ENCODE peak calls at places on chromosomes 6 and 20, in four cellular contexts. L is fibroblast of lung, X is astrocyte of the cerebellum, Q is OCI-LY7. J is an unnamed sample.
A peak's percentile ranks its signal among the peaks of the same experiment; 100 is the strongest.

GRCh38 chr20:17470521-17470920 is 60.7 kb downstream of the BFSP1 start:
- DNase-seq in L (no peak), X (no peak), Q (no peak), J (no peak)

GRCh38 chr6:3379482-3380060 is 77.3 kb downstream of the SLC22A23 start:
- DNase-seq in L (peak; percentile 17), X (peak; percentile 73), Q (no peak), J (no peak)

GRCh38 chr6:40436685-40437604 is 150.2 kb downstream of the LRFN2 start:
- DNase-seq in L (no peak), X (no peak), Q (no peak), J (no peak)

GRCh38 chr20:50425076-50425475 is 85.1 kb upstream of the PTPN1 start:
- DNase-seq in L (no peak), X (no peak), Q (peak; percentile 16), J (no peak)

GRCh38 chr6:36848658-36849441 is 9.6 kb upstream of the CPNE5 start:
- DNase-seq in L (no peak), X (no peak), Q (no peak), J (no peak)

GRCh38 chr20:15496501-15497039 is 1076.7 kb downstream of the KIF16B start:
- DNase-seq in L (no peak), X (no peak), Q (no peak), J (no peak)

GRCh38 chr20:30484749-30485070 is 772.8 kb upstream of the DEFB115 start:
- DNase-seq in L (no peak), X (no peak), Q (no peak), J (no peak)

GRCh38 chr6:1871936-1872335 is 262.2 kb downstream of the FOXC1 start:
- DNase-seq in L (no peak), X (no peak), Q (no peak), J (no peak)

GRCh38 chr6:134117409-134117808 is 65.0 kb upstream of the SLC2A12 start:
- DNase-seq in L (no peak), X (no peak), Q (no peak), J (peak; percentile 27)

GRCh38 chr6:99324996-99325395 is 24.5 kb downstream of the FAXC start:
- DNase-seq in L (no peak), X (no peak), Q (no peak), J (no peak)
- TF ChIP-seq CTCF in L (no peak), X (no peak), Q (no peak), J (peak; percentile 30)

DNA sequence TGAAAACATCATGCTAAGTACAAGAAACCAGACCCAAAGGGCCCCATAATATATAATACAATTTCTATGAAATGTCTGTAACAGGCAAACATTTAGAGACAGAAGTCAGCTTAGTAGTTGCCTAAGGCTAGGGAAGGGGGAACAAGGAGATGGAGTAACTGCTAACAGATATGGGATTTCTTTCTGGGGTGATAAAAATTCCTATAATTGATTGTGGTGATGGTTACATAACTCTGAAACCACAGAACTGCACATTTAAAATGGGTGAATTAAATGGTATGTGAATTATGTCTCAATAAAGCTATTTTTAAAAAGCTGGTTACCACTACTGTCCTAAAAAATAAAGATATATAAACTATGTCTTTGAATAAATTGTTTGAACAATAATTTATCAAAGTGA is 3.2 kb downstream of the CEP162 start:
- DNase-seq in L (no peak), X (peak; percentile 4), Q (no peak), J (peak; percentile 15)
- TF ChIP-seq CTCF in L (no peak), X (no peak), Q (no peak), J (no peak)

GRCh38 chr6:87241304-87241703 is 81.1 kb upstream of the SMIM8 start:
- DNase-seq in L (no peak), X (no peak), Q (no peak), J (no peak)

GRCh38 chr6:87237804-87238203 is 82.4 kb downstream of the ZNF292 start:
- DNase-seq in L (peak; percentile 50), X (peak; percentile 3), Q (peak; percentile 27), J (peak; percentile 21)
- TF ChIP-seq CTCF in L (peak; percentile 17), X (no peak), Q (peak; percentile 85), J (peak; percentile 82)

GRCh38 chr6:44737829-44738528 is 350.5 kb downstream of the CDC5L start:
- DNase-seq in L (no peak), X (no peak), Q (no peak), J (no peak)

GRCh38 chr6:44733868-44734267 is 346.4 kb downstream of the CDC5L start:
- DNase-seq in L (peak; percentile 25), X (no peak), Q (no peak), J (no peak)

GRCh38 chr6:44734886-44735630 is 347.6 kb downstream of the CDC5L start:
- DNase-seq in L (no peak), X (no peak), Q (no peak), J (no peak)

GRCh38 chr6:44737349-44737748 is 349.8 kb downstream of the CDC5L start:
- DNase-seq in L (no peak), X (no peak), Q (no peak), J (no peak)

DNA sequence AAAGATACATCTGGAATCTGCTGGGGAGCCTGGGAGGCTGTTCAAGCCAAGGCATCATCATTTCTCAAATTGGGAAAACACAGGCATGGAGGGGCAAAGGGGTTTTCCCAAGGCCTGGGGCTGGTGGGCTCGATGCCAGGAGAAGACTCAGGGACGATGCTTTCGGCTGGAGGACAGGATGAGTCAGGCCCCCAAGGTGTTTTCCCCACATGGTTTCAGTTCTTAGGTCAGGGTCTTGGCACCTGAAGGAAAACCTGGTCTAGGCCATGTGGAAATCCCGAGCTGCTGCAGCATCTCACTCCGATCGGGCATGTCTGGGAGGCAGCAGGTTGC is 348.1 kb downstream of the CDC5L start:
- DNase-seq in L (no peak), X (peak; percentile 13), Q (no peak), J (peak; percentile 9)
- TF ChIP-seq CTCF in L (no peak), X (no peak), Q (no peak), J (no peak)

GRCh38 chr20:4569092-4569491 is 152.6 kb upstream of the PRND start:
- DNase-seq in L (no peak), X (no peak), Q (no peak), J (no peak)
- TF ChIP-seq CTCF in L (no peak), X (no peak), Q (peak; percentile 56), J (no peak)

DNA sequence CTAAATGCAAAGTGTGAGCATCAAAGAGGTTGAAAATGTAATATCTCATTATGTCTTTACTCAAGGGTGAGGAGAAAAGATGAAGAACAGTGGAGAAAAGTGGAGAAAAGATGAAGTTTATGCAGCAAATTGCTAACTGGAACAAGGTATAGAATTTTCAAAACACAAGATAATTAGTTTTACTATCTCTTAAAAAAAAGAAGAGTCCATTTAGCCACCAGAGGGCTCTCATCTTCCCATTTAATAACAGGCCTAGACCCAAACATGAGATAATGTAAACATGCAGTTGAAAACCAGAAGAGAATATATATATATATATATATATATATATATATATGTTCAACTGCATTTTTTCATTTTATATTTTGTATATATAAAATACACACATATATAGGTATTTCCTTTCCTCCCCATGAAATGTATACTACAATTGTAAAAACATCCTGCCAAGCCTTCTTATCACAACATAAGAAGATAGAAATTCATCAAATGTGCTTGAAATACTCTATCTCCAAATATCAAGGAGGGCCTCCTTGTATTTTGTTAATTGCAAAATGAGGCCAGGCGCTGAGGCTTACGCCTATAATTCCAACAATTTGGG is 78.4 kb downstream of the ADTRP start:
- DNase-seq in L (peak; percentile 83), X (peak; percentile 54), Q (peak; percentile 49), J (peak; percentile 51)
- TF ChIP-seq CTCF in L (no peak), X (peak; percentile 25), Q (peak; percentile 78), J (peak; percentile 82)

DNA sequence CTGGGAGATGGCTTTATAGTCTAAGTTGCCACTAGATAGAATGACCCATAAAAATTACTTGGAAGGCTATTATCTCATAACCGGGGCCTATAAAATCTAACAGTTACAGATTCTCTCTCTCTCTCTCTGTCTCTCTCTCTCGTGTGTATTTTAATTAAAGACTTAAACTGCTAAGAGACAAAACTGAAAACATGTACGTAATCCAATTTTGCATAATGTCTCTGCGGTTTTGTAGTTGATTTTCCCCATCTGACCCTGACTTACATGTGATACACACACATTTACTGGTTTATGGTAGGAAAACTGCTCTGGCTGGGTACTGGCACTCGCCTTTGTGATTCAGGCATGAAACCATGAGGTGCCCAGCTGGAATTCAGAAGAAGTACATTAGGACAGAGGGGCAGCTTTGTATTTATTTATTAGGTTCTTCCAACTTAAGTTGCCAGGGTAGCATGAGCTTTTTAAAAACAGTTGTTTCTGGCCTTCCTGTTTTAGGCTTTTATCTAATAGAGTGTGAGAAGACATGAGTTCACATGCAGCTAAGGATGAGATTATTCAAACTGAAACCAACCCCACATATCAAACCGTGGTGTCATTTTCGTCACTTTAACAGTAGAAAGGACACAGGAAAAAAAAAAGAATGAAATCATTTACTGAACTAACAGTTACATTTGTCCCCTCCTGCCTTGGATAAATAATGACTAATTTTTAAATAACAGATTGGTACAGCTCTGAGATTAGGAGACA is 182.5 kb downstream of the GMPR start:
- DNase-seq in L (peak; percentile 93), X (peak; percentile 60), Q (peak; percentile 30), J (peak; percentile 88)
- TF ChIP-seq CTCF in L (no peak), X (no peak), Q (no peak), J (no peak)

J was measured in HFFc6.